ENCODE peak calls at places on chromosomes 6 and 20, in six cellular contexts. G, O, R, Q, J and Y are unnamed samples.

GRCh38 chr20:1555952-1556351 is 1.6 kb downstream of the SIRPD start:
- DNase-seq in G (no peak), Q (no peak), R (no peak), J (no peak), O (no peak), Y (no peak)

GRCh38 chr6:166029506-166029905 is 138.1 kb downstream of the TBXT start:
- DNase-seq in O (no peak), Q (no peak), R (no peak), G (no peak), J (no peak), Y (no peak)

GRCh38 chr20:63576311-63576710 is 2.3 kb upstream of the HELZ2 start:
- DNase-seq in R (no peak), O (no peak), G (no peak), J (no peak), Q (no peak), Y (no peak)

GRCh38 chr6:20757761-20758160 is 223.5 kb downstream of the CDKAL1 start:
- DNase-seq in O (no peak), G (no peak), J (no peak), Q (no peak), R (no peak), Y (no peak)

GRCh38 chr20:60254901-60255411 is 296.7 kb downstream of the CDH26 start:
- DNase-seq in O (no peak), G (no peak), R (no peak), Q (no peak), J (no peak), Y (no peak)

GRCh38 chr20:47551240-47551639 is 49.6 kb downstream of the NCOA3 start:
- DNase-seq in G (no peak), O (no peak), J (no peak), Q (no peak), R (no peak), Y (no peak)

GRCh38 chr6:140078552-140079126 is 704.2 kb upstream of the CITED2 start:
- DNase-seq in O (no peak), G (no peak), J (no peak), R (peak; percentile 5), Q (no peak), Y (no peak)

GRCh38 chr20:51437182-51437923 is 105.2 kb downstream of the NFATC2 start:
- DNase-seq in J (peak; percentile 30), O (no peak), G (no peak), R (no peak), Q (no peak), Y (no peak)

GRCh38 chr6:150567360-150567759 is 32.3 kb upstream of the PLEKHG1 start:
- DNase-seq in Q (no peak), G (no peak), O (no peak), J (no peak), R (no peak), Y (no peak)

GRCh38 chr20:22577515-22578220 is 6.7 kb downstream of the FOXA2 start:
- DNase-seq in G (no peak), R (peak; percentile 87), O (no peak), Q (no peak), J (no peak), Y (no peak)

GRCh38 chr20:41290804-41291389 is 26.6 kb downstream of the ZHX3 start:
- DNase-seq in O (no peak), R (no peak), Q (no peak), J (no peak), G (no peak), Y (no peak)

GRCh38 chr6:14439419-14439818 is 321.8 kb downstream of the CD83 start:
- DNase-seq in J (no peak), O (no peak), R (no peak), Q (no peak), G (no peak), Y (no peak)

GRCh38 chr6:47096233-47096887 is 54.2 kb upstream of the ADGRF1 start:
- DNase-seq in Q (no peak), R (no peak), J (no peak), O (no peak), G (no peak), Y (no peak)

GRCh38 chr6:24458937-24459336 is 30.4 kb downstream of the GPLD1 start:
- DNase-seq in O (no peak), J (no peak), R (no peak), Q (no peak), G (no peak), Y (no peak)

GRCh38 chr6:14721103-14721758 is 524.6 kb upstream of the JARID2 start:
- DNase-seq in R (no peak), Q (no peak), J (no peak), G (no peak), O (no peak), Y (no peak)

GRCh38 chr6:141552463-141552862 is 580.3 kb upstream of the GJE1 start:
- DNase-seq in Q (no peak), J (no peak), R (no peak), O (peak; percentile 12), G (peak; percentile 79), Y (no peak)

GRCh38 chr20:2254333-2254732 is 41.5 kb upstream of the TGM3 start:
- DNase-seq in G (no peak), R (no peak), O (no peak), Q (no peak), J (no peak), Y (no peak)

GRCh38 chr6:81511423-81511822 is 241.1 kb downstream of the TENT5A start:
- DNase-seq in O (no peak), G (no peak), Q (no peak), J (no peak), R (no peak), Y (no peak)

GRCh38 chr6:166989427-166990034 is 9.7 kb upstream of the CEP43 start:
- DNase-seq in O (peak; percentile 4), R (peak; percentile 70), G (no peak), J (peak; percentile 26), Q (no peak), Y (peak; percentile 44)

GRCh38 chr6:118764766-118765165 is 113.4 kb upstream of the CEP85L start:
- DNase-seq in Q (no peak), G (no peak), O (no peak), R (no peak), J (no peak), Y (no peak)

GRCh38 chr6:158565482-158566040 is 5.7 kb downstream of the TMEM181 start:
- DNase-seq in R (no peak), Q (no peak), O (no peak), J (no peak), G (no peak), Y (no peak)

GRCh38 chr6:20563377-20563776 is 29.1 kb downstream of the CDKAL1 start:
- DNase-seq in J (no peak), G (no peak), Q (no peak), O (no peak), R (no peak), Y (no peak)

GRCh38 chr6:104689551-104690205 is 170.0 kb downstream of the HACE1 start:
- DNase-seq in G (no peak), R (no peak), J (no peak), O (no peak), Q (no peak), Y (no peak)

DNA sequence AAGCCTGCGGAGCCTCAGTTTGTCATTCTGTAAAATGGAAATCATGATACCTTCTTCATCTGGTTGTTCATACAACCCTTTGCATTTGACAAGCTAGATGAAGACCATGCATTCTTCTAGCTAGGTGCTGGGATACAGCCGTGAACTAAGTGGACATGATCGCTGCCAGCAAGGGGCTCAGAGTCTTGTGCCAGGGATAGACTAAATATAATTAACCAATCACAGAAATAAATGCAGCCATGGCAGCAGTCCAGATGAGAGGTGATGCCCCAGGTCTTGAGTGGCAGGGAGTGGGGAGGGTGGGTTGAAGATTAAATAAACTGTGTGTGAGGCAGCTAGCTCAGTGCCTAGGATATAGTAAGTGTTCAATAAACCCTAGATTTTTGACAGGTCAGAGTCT is 19.3 kb downstream of the JPH2 start:
- DNase-seq in J (no peak), O (no peak), Q (no peak), R (no peak), G (no peak), Y (no peak)
- TF ChIP-seq CTCF in J (no peak), O (no peak), Q (no peak), R (no peak), G (no peak), Y (no peak)

GRCh38 chr6:95544517-95545225 is 32.7 kb upstream of the MANEA start:
- DNase-seq in O (no peak), J (no peak), R (no peak), G (no peak), Q (no peak), Y (no peak)

GRCh38 chr6:95545226-95545625 is 32.1 kb upstream of the MANEA start:
- DNase-seq in J (no peak), O (no peak), R (no peak), Q (no peak), G (no peak), Y (no peak)

GRCh38 chr6:95545691-95546090 is 31.6 kb upstream of the MANEA start:
- DNase-seq in O (no peak), R (no peak), G (no peak), Q (no peak), J (no peak), Y (no peak)

GRCh38 chr6:95547043-95547442 is 30.3 kb upstream of the MANEA start:
- DNase-seq in J (no peak), R (no peak), O (no peak), G (no peak), Q (no peak), Y (no peak)

DNA sequence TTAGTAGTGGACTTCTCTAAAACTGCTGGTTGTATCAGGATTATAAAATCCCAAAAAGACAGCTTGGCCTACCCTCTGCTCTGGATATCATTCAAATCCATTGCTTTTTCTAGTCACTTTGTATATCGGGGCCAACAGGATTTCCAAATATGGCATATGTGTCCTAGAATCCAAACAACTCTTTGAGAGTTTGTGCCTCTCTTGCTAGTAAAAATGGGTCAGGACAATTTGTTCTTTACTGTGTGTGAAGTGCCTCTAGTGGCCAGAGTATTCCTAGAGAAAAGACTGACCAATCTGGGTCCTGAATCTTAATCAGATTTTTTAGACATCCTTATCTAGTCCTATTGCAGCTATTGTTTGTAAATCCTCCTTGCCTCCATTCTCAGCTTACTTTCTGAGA is 33.5 kb upstream of the MANEA start:
- DNase-seq in Q (no peak), G (no peak), O (no peak), R (no peak), J (no peak), Y (no peak)
- TF ChIP-seq CTCF in Q (no peak), G (no peak), O (no peak), R (peak; percentile 41), J (no peak), Y (no peak)

GRCh38 chr6:13406051-13406477 is 77.7 kb upstream of the TBC1D7 start:
- DNase-seq in Q (no peak), G (no peak), J (no peak), O (no peak), R (no peak), Y (no peak)

GRCh38 chr6:13404115-13404891 is 76.0 kb upstream of the TBC1D7 start:
- DNase-seq in J (no peak), R (no peak), Q (no peak), G (no peak), O (no peak), Y (no peak)

GRCh38 chr6:13404892-13405254 is 76.5 kb upstream of the TBC1D7 start:
- DNase-seq in R (no peak), O (no peak), G (no peak), Q (no peak), J (no peak), Y (no peak)

GRCh38 chr6:13400772-13401171 is 72.4 kb upstream of the TBC1D7 start:
- DNase-seq in G (no peak), O (no peak), R (no peak), J (no peak), Q (no peak), Y (no peak)

GRCh38 chr6:13402711-13403110 is 74.4 kb upstream of the TBC1D7 start:
- DNase-seq in J (no peak), G (no peak), Q (no peak), R (no peak), O (no peak), Y (no peak)
- TF ChIP-seq CTCF in J (no peak), G (no peak), Q (no peak), R (no peak), O (no peak), Y (no peak)

GRCh38 chr6:156410649-156411048 is 366.5 kb upstream of the ARID1B start:
- DNase-seq in Q (no peak), R (no peak), J (no peak), O (no peak), G (no peak), Y (no peak)
- TF ChIP-seq CTCF in Q (peak; percentile 17), R (no peak), J (no peak), O (no peak), G (no peak), Y (peak; percentile 44)